ENCODE peak calls at places on chromosomes 3 and 15, in nine cellular contexts. G is heart left ventricle, F is tibial nerve, X is AG04450, D is brain microvascular endothelial cell, Y is bronchial epithelial cell, S is body of pancreas, L is Peyer's patch, Q is A549. A is an unnamed sample.

GRCh38 chr15:87863152-87863551 is 393.4 kb downstream of the NTRK3 start:
- DNase-seq in G (no peak), F (no peak), X (no peak), D (no peak), Y (no peak), S (no peak), L (no peak), Q (no peak), A (no peak)

GRCh38 chr3:42180901-42181300 is 85.1 kb downstream of the CCK start:
- DNase-seq in G (no peak), F (no peak), X (no peak), D (no peak), Y (no peak), S (no peak), L (no peak), Q (no peak), A (no peak)

GRCh38 chr15:73270366-73271097 is 98.2 kb downstream of the HCN4 start:
- DNase-seq in G (no peak), F (no peak), X (no peak), D (no peak), Y (no peak), S (no peak), L (no peak), Q (no peak), A (no peak)

GRCh38 chr3:37910666-37911400 is 49.2 kb downstream of the CTDSPL start:
- DNase-seq in G (no peak), F (no peak), X (no peak), D (no peak), Y (no peak), S (no peak), L (no peak), Q (no peak), A (no peak)

GRCh38 chr3:184186902-184187207 is 856 bp downstream of the ABCF3 start:
- DNase-seq in G (no peak), F (no peak), X (no peak), D (no peak), Y (no peak), S (no peak), L (no peak), Q (no peak), A (no peak)

GRCh38 chr3:124774305-124774673 is 44.0 kb downstream of the UMPS start:
- DNase-seq in G (no peak), F (no peak), X (peak; percentile 53), D (peak; percentile 40), Y (no peak), S (peak; percentile 40), L (no peak), Q (peak; percentile 56), A (no peak)

GRCh38 chr3:21729888-21730459 is 21.0 kb downstream of the ZNF385D start:
- DNase-seq in G (no peak), F (no peak), X (no peak), D (peak; percentile 51), Y (no peak), S (no peak), L (no peak), Q (no peak), A (no peak)

GRCh38 chr15:90084876-90085423 is 17.3 kb downstream of the IDH2 start:
- DNase-seq in G (no peak), F (no peak), X (no peak), D (no peak), Y (no peak), S (no peak), L (no peak), Q (no peak), A (no peak)

GRCh38 chr15:64536244-64536836 is 76.0 kb downstream of the ZNF609 start:
- DNase-seq in G (no peak), F (no peak), X (peak; percentile 53), D (peak; percentile 84), Y (peak; percentile 93), S (no peak), L (no peak), Q (peak; percentile 74), A (no peak)

GRCh38 chr3:190546881-190547510 is 33.1 kb downstream of the IL1RAP start:
- DNase-seq in G (no peak), F (no peak), X (no peak), D (no peak), Y (no peak), S (no peak), L (no peak), Q (no peak), A (no peak)

GRCh38 chr15:35481992-35482391 is 64.0 kb downstream of the DPH6 start:
- DNase-seq in G (no peak), F (no peak), X (peak; percentile 21), D (peak; percentile 67), Y (peak; percentile 97), S (no peak), L (no peak), Q (peak; percentile 76), A (no peak)

GRCh38 chr3:138479355-138479964 is 45.0 kb downstream of the ESYT3 start:
- DNase-seq in G (no peak), F (no peak), X (no peak), D (peak; percentile 40), Y (peak; percentile 42), S (peak; percentile 60), L (no peak), Q (peak; percentile 44), A (no peak)

GRCh38 chr15:57911247-57911646 is 154.3 kb downstream of the ALDH1A2 start:
- DNase-seq in G (no peak), F (no peak), X (no peak), D (no peak), Y (no peak), S (no peak), L (no peak), Q (no peak), A (no peak)

GRCh38 chr3:152359385-152360248 is 90.9 kb downstream of the MBNL1 start:
- DNase-seq in G (no peak), F (no peak), X (no peak), D (no peak), Y (peak; percentile 67), S (no peak), L (no peak), Q (no peak), A (no peak)

GRCh38 chr3:156862338-156862737 is 36.2 kb downstream of the LEKR1 start:
- DNase-seq in G (no peak), F (no peak), X (no peak), D (no peak), Y (peak; percentile 78), S (no peak), L (no peak), Q (no peak), A (no peak)

GRCh38 chr15:95138604-95139270 is 907.4 kb downstream of the MCTP2 start:
- DNase-seq in G (no peak), F (no peak), X (no peak), D (no peak), Y (no peak), S (no peak), L (no peak), Q (no peak), A (no peak)

GRCh38 chr3:120424506-120424905 is 26.3 kb downstream of the FSTL1 start:
- DNase-seq in G (no peak), F (no peak), X (no peak), D (no peak), Y (no peak), S (no peak), L (no peak), Q (no peak), A (no peak)

GRCh38 chr3:151639096-151639740 is 94.5 kb upstream of the AADACL2 start:
- DNase-seq in G (no peak), F (no peak), X (no peak), D (no peak), Y (no peak), S (peak; percentile 7), L (no peak), Q (no peak), A (no peak)

GRCh38 chr3:183591881-183592521 is 36.5 kb upstream of the KLHL6 start:
- DNase-seq in G (no peak), F (no peak), X (no peak), D (no peak), Y (peak; percentile 8), S (no peak), L (no peak), Q (no peak), A (no peak)

DNA sequence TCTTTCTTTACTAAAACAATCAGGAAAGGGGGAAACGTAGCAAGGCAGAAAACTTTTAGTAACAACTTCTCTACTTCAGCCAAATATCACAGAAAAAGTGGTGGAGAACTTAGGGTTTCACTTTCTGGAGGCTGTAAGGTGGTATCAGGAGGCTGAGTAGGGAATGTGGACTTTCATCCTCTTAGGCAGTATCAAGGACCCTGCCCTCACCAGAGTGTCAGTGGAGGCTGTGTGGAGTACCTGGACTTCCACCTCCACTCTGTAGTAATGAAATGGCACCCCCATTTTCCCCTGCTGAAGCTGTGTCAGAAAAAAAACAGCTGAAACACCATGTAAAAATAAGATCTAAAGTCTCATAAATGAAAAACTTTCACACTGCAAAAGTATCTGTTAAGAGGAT is 11.2 kb upstream of the HHLA2 start:
- DNase-seq in G (no peak), F (no peak), X (no peak), D (no peak), Y (no peak), S (no peak), L (no peak), Q (no peak), A (no peak)
- TF ChIP-seq CTCF in G (no peak), F (no peak), X (no peak), D (no peak), Y (no peak), S (no peak), L (no peak), Q (no peak), A (no peak)

GRCh38 chr3:24678021-24678420 is 183.4 kb upstream of the THRB start:
- DNase-seq in G (no peak), F (no peak), X (no peak), D (no peak), Y (no peak), S (no peak), L (no peak), Q (no peak), A (no peak)
- H3K4me3 ChIP-seq in G (no peak overlapping the region), F (no peak overlapping the region), X (peak overlapping the region; percentile 31), D (peak overlapping the region; percentile 24), Y (no peak overlapping the region), S (no peak overlapping the region), L (no peak overlapping the region), Q (no peak overlapping the region), A (no peak overlapping the region)

GRCh38 chr3:12496453-12496761 is 12.1 kb downstream of the TSEN2 start:
- DNase-seq in G (no peak), F (no peak), X (no peak), D (no peak), Y (no peak), S (no peak), L (no peak), Q (no peak), A (no peak)

GRCh38 chr3:12490547-12490946 is 6.3 kb downstream of the TSEN2 start:
- DNase-seq in G (no peak), F (no peak), X (no peak), D (no peak), Y (no peak), S (no peak), L (no peak), Q (no peak), A (no peak)

GRCh38 chr3:12501360-12502020 is 17.2 kb downstream of the TSEN2 start:
- DNase-seq in G (no peak), F (no peak), X (peak; percentile 44), D (no peak), Y (peak; percentile 7), S (peak; percentile 41), L (no peak), Q (no peak), A (no peak)

GRCh38 chr3:12495749-12496452 is 11.6 kb downstream of the TSEN2 start:
- DNase-seq in G (no peak), F (no peak), X (no peak), D (no peak), Y (no peak), S (no peak), L (no peak), Q (no peak), A (no peak)
- TF ChIP-seq CTCF in G (no peak), F (no peak), X (no peak), D (peak; percentile 49), Y (peak; percentile 9), S (no peak), L (no peak), Q (peak; percentile 17), A (no peak)

GRCh38 chr15:75348034-75348562 is 1.3 kb downstream of the NEIL1 start:
- DNase-seq in G (no peak), F (no peak), X (no peak), D (no peak), Y (no peak), S (no peak), L (no peak), Q (no peak), A (peak; percentile 73)
- H3K4me3 ChIP-seq in G (peak overlapping the region; percentile 94), F (peak overlapping the region; percentile 77), X (peak overlapping the region; percentile 69), D (peak overlapping the region; percentile 65), Y (peak overlapping the region; percentile 66), S (peak overlapping the region; percentile 84), L (peak overlapping the region; percentile 77), Q (peak overlapping the region; percentile 91), A (peak overlapping the region; percentile 97)

A was measured in upper lobe of right lung.